ENCODE peak calls at places on chromosome X, in five cellular contexts. One of them, this sample, is unnamed.

GRCh38 chrX:46169808-46170207 is 375.4 kb downstream of the ZNF674 start:
- DNase-seq in head of caudate nucleus: no peak
- DNase-seq in DMS53: no peak
- DNase-seq in upper lobe of right lung: no peak
- DNase-seq in CD8-positive, alpha-beta memory T cell: no peak
- DNase-seq in this sample: no peak

GRCh38 chrX:134604701-134605271 is 53.5 kb downstream of the PLAC1 start:
- DNase-seq in upper lobe of right lung: peak
- DNase-seq in head of caudate nucleus: no peak
- DNase-seq in CD8-positive, alpha-beta memory T cell: no peak
- DNase-seq in DMS53: peak
- DNase-seq in this sample: no peak

GRCh38 chrX:99719140-99719539 is 690.9 kb downstream of the PCDH19 start:
- DNase-seq in DMS53: peak
- DNase-seq in upper lobe of right lung: no peak
- DNase-seq in CD8-positive, alpha-beta memory T cell: no peak
- DNase-seq in head of caudate nucleus: no peak
- DNase-seq in this sample: no peak

GRCh38 chrX:109187473-109188168 is 294.3 kb downstream of the GUCY2F start:
- DNase-seq in CD8-positive, alpha-beta memory T cell: no peak
- DNase-seq in DMS53: peak
- DNase-seq in upper lobe of right lung: no peak
- DNase-seq in head of caudate nucleus: no peak
- DNase-seq in this sample: no peak

GRCh38 chrX:129768586-129769466 is 10.9 kb upstream of the SASH3 start:
- DNase-seq in CD8-positive, alpha-beta memory T cell: no peak
- DNase-seq in upper lobe of right lung: no peak
- DNase-seq in DMS53: no peak
- DNase-seq in head of caudate nucleus: no peak
- DNase-seq in this sample: no peak

GRCh38 chrX:103428525-103428924 is 52.2 kb downstream of the BEX3 start:
- DNase-seq in head of caudate nucleus: no peak
- DNase-seq in DMS53: no peak
- DNase-seq in upper lobe of right lung: no peak
- DNase-seq in CD8-positive, alpha-beta memory T cell: no peak
- DNase-seq in this sample: no peak

GRCh38 chrX:34365482-34365881 is 233.4 kb upstream of the FAM47A start:
- DNase-seq in head of caudate nucleus: no peak
- DNase-seq in upper lobe of right lung: no peak
- DNase-seq in CD8-positive, alpha-beta memory T cell: no peak
- DNase-seq in DMS53: peak
- DNase-seq in this sample: no peak

GRCh38 chrX:53714580-53715335 is 28.2 kb upstream of the HUWE1 start:
- DNase-seq in CD8-positive, alpha-beta memory T cell: peak
- DNase-seq in upper lobe of right lung: peak
- DNase-seq in DMS53: peak
- DNase-seq in head of caudate nucleus: no peak
- DNase-seq in this sample: no peak

GRCh38 chrX:134396174-134396573 is 63.8 kb upstream of the HPRT1 start:
- DNase-seq in DMS53: peak
- DNase-seq in head of caudate nucleus: no peak
- DNase-seq in CD8-positive, alpha-beta memory T cell: no peak
- DNase-seq in upper lobe of right lung: no peak
- DNase-seq in this sample: no peak

GRCh38 chrX:1658083-1658463 is 43.2 kb downstream of the ASMT start:
- DNase-seq in DMS53: no peak
- DNase-seq in CD8-positive, alpha-beta memory T cell: peak
- DNase-seq in head of caudate nucleus: no peak
- DNase-seq in upper lobe of right lung: no peak
- DNase-seq in this sample: no peak

GRCh38 chrX:113287761-113288160 is 447.1 kb upstream of the AMOT start:
- DNase-seq in head of caudate nucleus: no peak
- DNase-seq in DMS53: no peak
- DNase-seq in CD8-positive, alpha-beta memory T cell: no peak
- DNase-seq in upper lobe of right lung: no peak
- DNase-seq in this sample: no peak

GRCh38 chrX:20680998-20681397 is 414.3 kb upstream of the RPS6KA3 start:
- DNase-seq in head of caudate nucleus: no peak
- DNase-seq in DMS53: peak
- DNase-seq in CD8-positive, alpha-beta memory T cell: no peak
- DNase-seq in upper lobe of right lung: no peak
- DNase-seq in this sample: no peak

GRCh38 chrX:72280210-72280882 is 3.3 kb upstream of the RPS4X start:
- DNase-seq in upper lobe of right lung: no peak
- DNase-seq in head of caudate nucleus: peak
- DNase-seq in DMS53: no peak
- DNase-seq in CD8-positive, alpha-beta memory T cell: no peak
- DNase-seq in this sample: peak

GRCh38 chrX:135396109-135396508 is 25.6 kb upstream of the SMIM10L2A start:
- DNase-seq in upper lobe of right lung: no peak
- DNase-seq in DMS53: peak
- DNase-seq in head of caudate nucleus: no peak
- DNase-seq in CD8-positive, alpha-beta memory T cell: no peak
- DNase-seq in this sample: no peak

GRCh38 chrX:16258936-16259335 is 91.7 kb downstream of the MAGEB17 start:
- DNase-seq in head of caudate nucleus: no peak
- DNase-seq in CD8-positive, alpha-beta memory T cell: no peak
- DNase-seq in DMS53: no peak
- DNase-seq in upper lobe of right lung: no peak
- DNase-seq in this sample: no peak

GRCh38 chrX:153512501-153512893 is 4.9 kb upstream of the ATP2B3 start:
- DNase-seq in CD8-positive, alpha-beta memory T cell: no peak
- DNase-seq in head of caudate nucleus: no peak
- DNase-seq in DMS53: no peak
- DNase-seq in upper lobe of right lung: no peak
- DNase-seq in this sample: no peak

GRCh38 chrX:1327651-1328304 is 8.8 kb upstream of the IL3RA start:
- DNase-seq in head of caudate nucleus: no peak
- DNase-seq in upper lobe of right lung: no peak
- DNase-seq in CD8-positive, alpha-beta memory T cell: no peak
- DNase-seq in DMS53: no peak
- DNase-seq in this sample: no peak

GRCh38 chrX:34903316-34903715 is 39.3 kb upstream of the FAM47B start:
- DNase-seq in upper lobe of right lung: no peak
- DNase-seq in head of caudate nucleus: no peak
- DNase-seq in CD8-positive, alpha-beta memory T cell: no peak
- DNase-seq in DMS53: no peak
- DNase-seq in this sample: peak

GRCh38 chrX:144801786-144802185 is 445.5 kb upstream of the SPANXN1 start:
- DNase-seq in CD8-positive, alpha-beta memory T cell: no peak
- DNase-seq in DMS53: no peak
- DNase-seq in upper lobe of right lung: no peak
- DNase-seq in head of caudate nucleus: no peak
- DNase-seq in this sample: no peak

GRCh38 chrX:112642349-112642748 is 37.4 kb downstream of the LHFPL1 start:
- DNase-seq in DMS53: peak
- DNase-seq in upper lobe of right lung: no peak
- DNase-seq in CD8-positive, alpha-beta memory T cell: no peak
- DNase-seq in head of caudate nucleus: peak
- DNase-seq in this sample: peak

GRCh38 chrX:41922694-41923171 is 621 bp downstream of the CASK start:
- DNase-seq in upper lobe of right lung: peak
- DNase-seq in DMS53: peak
- DNase-seq in CD8-positive, alpha-beta memory T cell: peak
- DNase-seq in head of caudate nucleus: peak
- DNase-seq in this sample: peak

GRCh38 chrX:17813277-17813676 is 47.8 kb downstream of the RAI2 start:
- DNase-seq in CD8-positive, alpha-beta memory T cell: no peak
- DNase-seq in upper lobe of right lung: no peak
- DNase-seq in head of caudate nucleus: no peak
- DNase-seq in DMS53: no peak
- DNase-seq in this sample: no peak

GRCh38 chrX:133364201-133364600 is 51.1 kb downstream of the GPC4 start:
- DNase-seq in DMS53: no peak
- DNase-seq in head of caudate nucleus: no peak
- DNase-seq in upper lobe of right lung: no peak
- DNase-seq in CD8-positive, alpha-beta memory T cell: no peak
- DNase-seq in this sample: no peak

GRCh38 chrX:103877571-103877970 is 45.5 kb upstream of the RAB9B start:
- DNase-seq in head of caudate nucleus: no peak
- DNase-seq in CD8-positive, alpha-beta memory T cell: no peak
- DNase-seq in upper lobe of right lung: no peak
- DNase-seq in DMS53: no peak
- DNase-seq in this sample: no peak

GRCh38 chrX:43676960-43677582 is 21.0 kb downstream of the MAOA start:
- DNase-seq in head of caudate nucleus: no peak
- DNase-seq in DMS53: peak
- DNase-seq in upper lobe of right lung: no peak
- DNase-seq in CD8-positive, alpha-beta memory T cell: peak
- DNase-seq in this sample: no peak

GRCh38 chrX:134692233-134692632 is 34.0 kb upstream of the PLAC1 start:
- DNase-seq in DMS53: no peak
- DNase-seq in upper lobe of right lung: no peak
- DNase-seq in head of caudate nucleus: no peak
- DNase-seq in CD8-positive, alpha-beta memory T cell: no peak
- DNase-seq in this sample: no peak

GRCh38 chrX:10395179-10395578 is 225.2 kb downstream of the MID1 start:
- DNase-seq in CD8-positive, alpha-beta memory T cell: no peak
- DNase-seq in head of caudate nucleus: no peak
- DNase-seq in DMS53: no peak
- DNase-seq in upper lobe of right lung: no peak
- DNase-seq in this sample: no peak

GRCh38 chrX:13196778-13197177 is 123.1 kb downstream of the ATXN3L start:
- DNase-seq in head of caudate nucleus: no peak
- DNase-seq in DMS53: no peak
- DNase-seq in upper lobe of right lung: no peak
- DNase-seq in CD8-positive, alpha-beta memory T cell: no peak
- DNase-seq in this sample: no peak

GRCh38 chrX:103722505-103722904 is 11.8 kb downstream of the TMEM31 start:
- DNase-seq in DMS53: no peak
- DNase-seq in upper lobe of right lung: no peak
- DNase-seq in CD8-positive, alpha-beta memory T cell: no peak
- DNase-seq in head of caudate nucleus: no peak
- DNase-seq in this sample: no peak

GRCh38 chrX:120120223-120120622 is 4.5 kb upstream of the RHOXF1 start:
- DNase-seq in DMS53: peak
- DNase-seq in head of caudate nucleus: no peak
- DNase-seq in CD8-positive, alpha-beta memory T cell: no peak
- DNase-seq in upper lobe of right lung: peak
- DNase-seq in this sample: no peak

GRCh38 chrX:155105919-155106318 is 34.6 kb downstream of the BRCC3 start:
- DNase-seq in upper lobe of right lung: no peak
- DNase-seq in head of caudate nucleus: no peak
- DNase-seq in DMS53: no peak
- DNase-seq in CD8-positive, alpha-beta memory T cell: no peak
- DNase-seq in this sample: no peak

GRCh38 chrX:48617542-48618340 is 20.4 kb downstream of the WDR13 start:
- DNase-seq in DMS53: no peak
- DNase-seq in upper lobe of right lung: no peak
- DNase-seq in CD8-positive, alpha-beta memory T cell: no peak
- DNase-seq in head of caudate nucleus: no peak
- DNase-seq in this sample: no peak

GRCh38 chrX:9821581-9821980 is 35.4 kb downstream of the SHROOM2 start:
- DNase-seq in CD8-positive, alpha-beta memory T cell: no peak
- DNase-seq in head of caudate nucleus: no peak
- DNase-seq in DMS53: no peak
- DNase-seq in upper lobe of right lung: no peak
- DNase-seq in this sample: no peak

GRCh38 chrX:104335765-104336164 is 81.0 kb upstream of the ESX1 start:
- DNase-seq in head of caudate nucleus: no peak
- DNase-seq in upper lobe of right lung: no peak
- DNase-seq in CD8-positive, alpha-beta memory T cell: no peak
- DNase-seq in DMS53: no peak
- DNase-seq in this sample: no peak

GRCh38 chrX:38817004-38817703 is 15.9 kb downstream of the MID1IP1 start:
- DNase-seq in head of caudate nucleus: no peak
- DNase-seq in DMS53: peak
- DNase-seq in CD8-positive, alpha-beta memory T cell: no peak
- DNase-seq in upper lobe of right lung: peak
- DNase-seq in this sample: no peak